ENCODE peak calls at places on chromosomes 13 and 19, in six cellular contexts. F is COR-L47, K is frontal cortex, J is uterus, Y is NCI-H345, G is Daoy. P is an unnamed sample.

GRCh38 chr19:46900341-46900740 is 39.5 kb downstream of the ARHGAP35 start:
- DNase-seq in F (no peak), K (no peak), J (no peak), Y (no peak), G (no peak), P (no peak)

GRCh38 chr13:99199541-99200432 is 867 bp upstream of the UBAC2 start:
- DNase-seq in F (no peak), K (no peak), J (no peak), Y (no peak), G (no peak), P (no peak)

GRCh38 chr19:7556696-7557315 is 21.3 kb downstream of the PNPLA6 start:
- DNase-seq in F (no peak), K (peak), J (no peak), Y (no peak), G (no peak), P (no peak)

GRCh38 chr13:113485545-113485944 is 5.0 kb downstream of the DCUN1D2 start:
- DNase-seq in F (no peak), K (no peak), J (no peak), Y (no peak), G (no peak), P (no peak)

GRCh38 chr19:46840157-46840942 is 10.3 kb downstream of the AP2S1 start:
- DNase-seq in F (peak), K (peak), J (peak), Y (peak), G (peak), P (no peak)

GRCh38 chr13:42486711-42487198 is 87.2 kb upstream of the TNFSF11 start:
- DNase-seq in F (no peak), K (no peak), J (no peak), Y (no peak), G (peak), P (no peak)

GRCh38 chr19:461664-462551 is 1.1 kb upstream of the SHC2 start:
- DNase-seq in F (peak), K (peak), J (peak), Y (peak), G (peak), P (no peak)

GRCh38 chr19:50051964-50052363 is 26.2 kb downstream of the ZNF473 start:
- DNase-seq in F (no peak), K (no peak), J (no peak), Y (no peak), G (no peak), P (no peak)

GRCh38 chr13:98416408-98416807 is 160.5 kb downstream of the STK24 start:
- DNase-seq in F (peak), K (no peak), J (no peak), Y (peak), G (no peak), P (peak)

GRCh38 chr13:48009298-48009697 is 8.2 kb upstream of the SUCLA2 start:
- DNase-seq in F (no peak), K (no peak), J (no peak), Y (no peak), G (peak), P (no peak)

GRCh38 chr13:36344173-36344572 is 2.0 kb downstream of the SPART start:
- DNase-seq in F (no peak), K (no peak), J (peak), Y (no peak), G (peak), P (no peak)

GRCh38 chr13:79937311-79938243 is 403.3 kb downstream of the SPRY2 start:
- DNase-seq in F (no peak), K (no peak), J (no peak), Y (no peak), G (no peak), P (no peak)

GRCh38 chr19:9467161-9467560 is 31.3 kb downstream of the ZNF560 start:
- DNase-seq in F (no peak), K (no peak), J (no peak), Y (no peak), G (no peak), P (no peak)

GRCh38 chr13:46295531-46296464 is 84.1 kb downstream of the LRRC63 start:
- DNase-seq in F (no peak), K (no peak), J (no peak), Y (no peak), G (no peak), P (no peak)

GRCh38 chr13:45445053-45445452 is 19.7 kb upstream of the COG3 start:
- DNase-seq in F (no peak), K (no peak), J (no peak), Y (no peak), G (no peak), P (no peak)

GRCh38 chr19:55297267-55297666 is 13.5 kb downstream of the BRSK1 start:
- DNase-seq in F (no peak), K (no peak), J (no peak), Y (no peak), G (no peak), P (no peak)

GRCh38 chr13:30431269-30431950 is 9.1 kb downstream of the UBE2L5 start:
- DNase-seq in F (no peak), K (no peak), J (no peak), Y (no peak), G (peak), P (no peak)

GRCh38 chr13:98275711-98276171 is 98.7 kb upstream of the RNF113B start:
- DNase-seq in F (no peak), K (no peak), J (no peak), Y (no peak), G (no peak), P (no peak)

GRCh38 chr19:15696654-15697194 is 23.8 kb downstream of the CYP4F12 start:
- DNase-seq in F (no peak), K (no peak), J (no peak), Y (no peak), G (peak), P (no peak)

GRCh38 chr13:28375250-28375930 is 119.5 kb downstream of the FLT1 start:
- DNase-seq in F (no peak), K (no peak), J (no peak), Y (no peak), G (no peak), P (no peak)

GRCh38 chr19:14432817-14433453 is at the start of gene PKN1:
- DNase-seq in F (peak), K (peak), J (peak), Y (peak), G (peak), P (no peak)

GRCh38 chr13:94345374-94346195 is 133.9 kb downstream of the DCT start:
- DNase-seq in F (peak), K (no peak), J (no peak), Y (peak), G (no peak), P (no peak)

GRCh38 chr13:85935868-85936467 is 136.7 kb upstream of the SLITRK6 start:
- DNase-seq in F (no peak), K (no peak), J (no peak), Y (no peak), G (no peak), P (no peak)

GRCh38 chr19:19382118-19382517 is 23.4 kb upstream of the GATAD2A start:
- DNase-seq in F (no peak), K (no peak), J (no peak), Y (no peak), G (peak), P (no peak)

GRCh38 chr19:19628499-19629134 is 597 bp upstream of the LPAR2 start:
- DNase-seq in F (no peak), K (peak), J (no peak), Y (peak), G (peak), P (no peak)

GRCh38 chr13:36431204-36432105 is 840 bp upstream of the CCNA1 start:
- DNase-seq in F (peak), K (peak), J (no peak), Y (peak), G (peak), P (no peak)

P was measured in coronary artery.